ENCODE peak calls at places on chromosomes 16 and 17, in ten cellular contexts. T, V, L, W, D, U, C, S, R and O are unnamed samples.

GRCh38 chr17:79892457-79893236 is 53.4 kb upstream of the CBX4 start:
- DNase-seq in S (no peak), V (no peak), T (no peak), W (peak; percentile 88), R (no peak), L (no peak), D (no peak), U (no peak), C (no peak), O (no peak)

GRCh38 chr17:82998637-82999036 is 80.8 kb upstream of the METRNL start:
- DNase-seq in V (no peak), W (no peak), S (no peak), U (no peak), L (no peak), C (no peak), T (no peak), D (no peak), R (no peak), O (no peak)

GRCh38 chr16:65771707-65772106 is 594.8 kb upstream of the CDH5 start:
- DNase-seq in T (no peak), L (no peak), U (no peak), D (no peak), V (peak; percentile 84), R (no peak), S (no peak), W (no peak), C (no peak), O (peak; percentile 84)

GRCh38 chr17:61285483-61286320 is 113.9 kb upstream of the TBX2 start:
- DNase-seq in T (no peak), W (no peak), U (no peak), L (no peak), R (no peak), V (peak; percentile 78), S (no peak), D (peak; percentile 52), C (no peak), O (peak; percentile 78)

GRCh38 chr16:72985148-72985882 is 62.6 kb downstream of the ZFHX3 start:
- DNase-seq in T (peak; percentile 10), C (no peak), D (no peak), S (no peak), U (no peak), R (no peak), V (peak; percentile 56), W (no peak), L (no peak), O (peak; percentile 54)

GRCh38 chr17:39548494-39548893 is 59.2 kb downstream of the NEUROD2 start:
- DNase-seq in D (no peak), C (no peak), U (no peak), V (no peak), S (no peak), W (no peak), T (no peak), R (no peak), L (no peak), O (no peak)

GRCh38 chr17:41695954-41696720 is 7.5 kb downstream of the EIF1 start:
- DNase-seq in T (peak; percentile 82), D (no peak), C (peak; percentile 54), W (peak; percentile 56), U (peak; percentile 40), S (peak; percentile 68), V (peak; percentile 67), R (no peak), L (peak; percentile 79), O (peak; percentile 49)

GRCh38 chr17:7915611-7916382 is at the start of gene RNF227:
- DNase-seq in D (peak; percentile 95), S (peak; percentile 94), T (peak; percentile 79), C (peak; percentile 74), U (peak; percentile 9), W (peak; percentile 68), L (peak; percentile 67), V (peak; percentile 95), R (peak; percentile 95), O (peak; percentile 92)

GRCh38 chr16:51103590-51103989 is 47.5 kb downstream of the SALL1 start:
- DNase-seq in L (no peak), D (no peak), V (no peak), S (no peak), T (no peak), C (no peak), U (no peak), W (no peak), R (no peak), O (no peak)

GRCh38 chr17:50028207-50029120 is 27.4 kb upstream of the ITGA3 start:
- DNase-seq in C (no peak), V (peak; percentile 74), U (no peak), W (no peak), S (no peak), T (no peak), D (peak; percentile 83), L (no peak), R (peak; percentile 78), O (peak; percentile 52)